ENCODE peak calls at places on chromosomes 5 and 9, in ten cellular contexts. C, R, U, F, M, W, O, X, N and S are unnamed samples.

GRCh38 chr5:175800656-175801081 is 70.7 kb upstream of the CPLX2 start:
- DNase-seq in U (no peak), O (no peak), R (no peak), X (peak; percentile 68), C (no peak), F (no peak), N (no peak), M (no peak), W (no peak), S (peak; percentile 75)

GRCh38 chr5:68848086-68848485 is 245.7 kb upstream of the SLC30A5 start:
- DNase-seq in N (no peak), X (peak; percentile 33), M (no peak), R (peak; percentile 5), O (no peak), C (no peak), W (no peak), U (no peak), F (no peak), S (peak; percentile 24)

GRCh38 chr5:72539038-72539437 is 31.8 kb upstream of the ZNF366 start:
- DNase-seq in W (no peak), N (no peak), R (no peak), U (no peak), C (no peak), M (no peak), O (no peak), F (no peak), X (no peak), S (no peak)

GRCh38 chr9:38417003-38417965 is 7.0 kb downstream of the IGFBPL1 start:
- DNase-seq in N (no peak), U (peak; percentile 89), W (peak; percentile 38), R (peak; percentile 30), C (peak; percentile 35), O (no peak), F (no peak), M (no peak), X (no peak), S (no peak)

GRCh38 chr9:121498150-121498486 is 1.5 kb downstream of the GGTA1 start:
- DNase-seq in X (peak; percentile 64), F (no peak), O (peak; percentile 58), U (peak; percentile 93), W (peak; percentile 94), C (peak; percentile 77), N (peak; percentile 78), R (peak; percentile 75), M (no peak), S (peak; percentile 81)

GRCh38 chr9:131813116-131813515 is 73.2 kb upstream of the RAPGEF1 start:
- DNase-seq in F (no peak), O (no peak), M (no peak), R (no peak), U (no peak), C (no peak), W (no peak), X (peak; percentile 85), N (no peak), S (peak; percentile 31)

GRCh38 chr9:124412228-124412575 is 3.0 kb downstream of the PSMB7 start:
- DNase-seq in R (no peak), U (no peak), M (no peak), W (no peak), N (no peak), C (no peak), F (no peak), O (no peak), X (no peak), S (no peak)

GRCh38 chr9:73270967-73271722 is 119.5 kb downstream of the ANXA1 start:
- DNase-seq in O (no peak), C (peak; percentile 10), U (no peak), N (no peak), F (no peak), M (no peak), W (peak; percentile 30), X (peak; percentile 93), R (no peak), S (peak; percentile 73)

GRCh38 chr9:91835632-91836031 is 114.4 kb downstream of the ROR2 start:
- DNase-seq in C (no peak), M (no peak), W (no peak), X (no peak), U (no peak), N (no peak), F (no peak), R (no peak), O (no peak), S (no peak)
- H3K27ac ChIP-seq in C (no peak overlapping the region), M (no peak overlapping the region), W (no peak overlapping the region), X (no peak overlapping the region), U (no peak overlapping the region), N (no peak overlapping the region), F (no peak overlapping the region), R (no peak overlapping the region), O (no peak overlapping the region), S (no peak overlapping the region)

GRCh38 chr5:95835682-95836405 is 13.3 kb upstream of the GLRX start:
- DNase-seq in C (no peak), X (no peak), O (no peak), F (peak; percentile 38), U (no peak), R (peak; percentile 51), W (no peak), M (no peak), N (no peak), S (no peak)

GRCh38 chr5:95836544-95836943 is 14.0 kb upstream of the GLRX start:
- DNase-seq in F (no peak), W (no peak), C (no peak), N (no peak), M (no peak), O (no peak), R (no peak), X (no peak), U (no peak), S (no peak)

GRCh38 chr5:95837492-95837891 is 15.0 kb upstream of the GLRX start:
- DNase-seq in F (no peak), R (no peak), O (no peak), M (no peak), X (no peak), U (no peak), C (no peak), W (no peak), N (no peak), S (no peak)

GRCh38 chr5:95838001-95838520 is 15.5 kb upstream of the GLRX start:
- DNase-seq in X (no peak), U (no peak), F (no peak), O (no peak), C (no peak), M (no peak), R (no peak), W (no peak), N (no peak), S (no peak)

DNA sequence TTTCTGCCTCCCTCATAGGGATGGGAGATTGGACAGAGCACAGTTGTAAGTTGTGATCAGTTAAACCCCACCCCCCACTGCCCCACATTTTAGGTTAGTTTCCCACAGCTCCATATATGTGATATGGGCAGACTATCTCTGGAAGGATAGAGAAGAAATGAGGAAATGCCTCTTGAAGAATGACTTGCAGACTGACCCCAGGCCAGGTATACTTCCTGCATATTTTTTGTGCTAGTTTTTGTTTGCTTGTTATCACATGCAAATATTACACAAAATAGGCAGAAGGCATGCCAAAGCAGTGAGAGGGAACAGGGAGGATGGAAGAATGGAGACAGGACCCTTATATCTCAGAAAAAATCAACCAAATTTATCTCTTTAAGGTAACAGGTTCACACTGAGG is 10.1 kb upstream of the GLRX start:
- DNase-seq in X (no peak), C (no peak), U (no peak), M (no peak), R (no peak), O (no peak), F (no peak), W (no peak), N (no peak), S (no peak)
- H3K27ac ChIP-seq in X (no peak overlapping the region), C (no peak overlapping the region), U (no peak overlapping the region), M (no peak overlapping the region), R (no peak overlapping the region), O (no peak overlapping the region), F (no peak overlapping the region), W (peak overlapping the region; percentile 59), N (no peak overlapping the region), S (no peak overlapping the region)

DNA sequence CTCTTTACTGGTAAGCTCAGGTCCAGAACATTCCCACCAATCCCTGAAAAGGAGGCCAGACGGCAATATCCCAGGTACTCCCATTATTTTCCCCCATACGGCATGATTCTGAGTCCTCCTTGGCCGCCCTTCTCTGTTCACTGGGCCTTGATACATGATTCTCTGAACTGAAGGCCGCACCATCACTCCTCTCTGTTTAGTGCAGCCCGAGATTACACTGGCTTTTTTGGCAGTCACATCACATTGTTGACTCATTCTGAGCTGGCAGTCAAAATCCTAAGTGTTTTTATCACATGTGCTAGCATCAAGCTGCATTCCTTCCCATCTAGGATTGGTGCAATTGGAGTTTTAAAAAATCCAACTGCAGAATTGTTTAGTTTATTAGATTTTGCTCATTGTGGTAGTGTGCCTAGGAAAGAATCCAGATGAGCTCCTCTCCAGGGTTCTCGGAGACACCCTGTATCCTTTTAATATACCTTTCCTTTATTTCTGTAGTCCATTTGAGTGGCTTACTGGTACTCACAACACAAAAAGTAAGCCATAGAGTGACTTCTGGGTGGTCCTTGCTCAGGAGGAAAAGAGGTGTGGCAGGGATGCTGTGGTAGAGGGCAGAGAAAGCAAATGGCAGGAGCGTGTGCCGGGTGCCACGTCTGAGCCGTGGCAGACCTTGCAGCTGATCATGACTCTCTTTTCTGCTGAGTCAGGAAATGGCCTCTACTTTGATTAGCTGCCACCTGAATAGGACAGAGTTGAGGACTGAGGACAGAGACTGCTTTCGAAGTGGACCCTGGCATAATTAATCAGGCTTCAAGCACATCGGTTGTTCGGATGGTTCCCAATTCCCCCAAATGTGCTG is 121.1 kb upstream of the IL12B start:
- DNase-seq in N (peak; percentile 71), F (no peak), O (no peak), X (peak; percentile 98), U (no peak), W (peak; percentile 73), C (peak; percentile 46), M (no peak), R (peak; percentile 90), S (peak; percentile 94)
- H3K27ac ChIP-seq in N (peak overlapping the region; percentile 86), F (no peak overlapping the region), O (no peak overlapping the region), X (peak overlapping the region; percentile 30), U (no peak overlapping the region), W (peak overlapping the region; percentile 78), C (no peak overlapping the region), M (no peak overlapping the region), R (no peak overlapping the region), S (peak overlapping the region; percentile 14)

GRCh38 chr5:56740000-56740399 is 75.3 kb upstream of the MAP3K1 start:
- DNase-seq in N (no peak), F (no peak), X (no peak), W (no peak), M (no peak), U (no peak), C (no peak), R (no peak), O (no peak), S (no peak)

GRCh38 chr5:56740868-56741267 is 74.5 kb upstream of the MAP3K1 start:
- DNase-seq in O (no peak), W (no peak), R (no peak), U (no peak), C (no peak), M (no peak), N (no peak), F (no peak), X (no peak), S (no peak)

GRCh38 chr5:56735845-56736641 is 79.3 kb upstream of the MAP3K1 start:
- DNase-seq in X (no peak), O (no peak), N (no peak), W (no peak), C (no peak), M (no peak), F (no peak), R (no peak), U (peak; percentile 10), S (no peak)

GRCh38 chr5:56737002-56737621 is 78.2 kb upstream of the MAP3K1 start:
- DNase-seq in W (no peak), N (peak; percentile 23), U (no peak), M (no peak), R (peak; percentile 16), X (peak; percentile 23), C (no peak), F (no peak), O (no peak), S (peak; percentile 5)

DNA sequence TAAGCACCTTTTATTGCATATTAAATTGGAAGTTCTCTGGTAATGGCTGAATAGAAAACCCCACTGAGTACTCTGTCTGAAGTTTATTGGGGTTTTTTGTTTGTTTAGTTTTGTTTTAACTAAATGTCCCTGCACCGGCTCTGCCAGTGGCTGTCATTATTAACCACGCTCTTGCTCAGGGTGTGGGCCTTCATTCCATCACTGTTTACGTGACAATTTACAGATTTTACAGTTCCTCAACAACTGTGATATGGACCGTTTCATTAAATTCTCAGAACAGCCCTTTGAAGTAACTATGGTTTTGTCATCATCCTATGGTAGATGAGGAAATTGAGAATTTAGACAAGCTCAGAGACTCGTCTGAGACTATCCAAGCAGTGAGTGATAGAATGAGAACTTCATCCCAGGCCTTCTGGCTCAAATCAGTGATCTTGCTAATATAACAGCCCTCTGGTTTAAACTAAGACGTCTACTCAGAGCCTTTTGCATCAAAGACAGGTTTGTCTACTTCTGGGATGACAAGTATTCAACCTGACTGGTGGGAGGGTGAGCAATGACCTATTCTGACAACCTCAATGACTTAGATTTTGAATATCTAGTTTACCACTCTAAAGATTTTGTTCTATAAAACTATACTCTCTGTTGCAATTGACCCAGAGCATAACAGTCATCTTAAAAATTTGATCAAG is 77.3 kb upstream of the MAP3K1 start:
- DNase-seq in C (no peak), R (no peak), O (no peak), W (no peak), M (no peak), N (no peak), X (no peak), U (no peak), F (no peak), S (no peak)
- H3K27ac ChIP-seq in C (no peak overlapping the region), R (no peak overlapping the region), O (no peak overlapping the region), W (no peak overlapping the region), M (no peak overlapping the region), N (no peak overlapping the region), X (no peak overlapping the region), U (no peak overlapping the region), F (no peak overlapping the region), S (no peak overlapping the region)